ENCODE peak calls at places on chromosomes 7 and 10, in six cellular contexts. O, I, T, W, B and J are unnamed samples.

GRCh38 chr7:121479466-121479865 is 83.4 kb upstream of the FAM3C start:
- DNase-seq in O (no peak), I (no peak), T (peak), W (no peak), B (no peak), J (no peak)

GRCh38 chr7:76211216-76211615 is 9.5 kb downstream of the SRRM3 start:
- DNase-seq in O (no peak), I (no peak), T (no peak), W (no peak), B (no peak), J (no peak)

GRCh38 chr7:28955723-28956607 is 2.2 kb downstream of the TRIL start:
- DNase-seq in O (peak), I (no peak), T (peak), W (no peak), B (no peak), J (peak)

GRCh38 chr7:2873686-2874551 is 29.8 kb upstream of the GNA12 start:
- DNase-seq in O (peak), I (peak), T (peak), W (peak), B (peak), J (peak)

GRCh38 chr10:88687853-88688467 is 18.1 kb upstream of the LIPK start:
- DNase-seq in O (no peak), I (no peak), T (peak), W (peak), B (no peak), J (peak)

GRCh38 chr10:3251172-3251571 is 78.6 kb upstream of the PITRM1 start:
- DNase-seq in O (no peak), I (no peak), T (no peak), W (no peak), B (no peak), J (no peak)

GRCh38 chr10:79298403-79299244 is 48.6 kb upstream of the PPIF start:
- DNase-seq in O (peak), I (peak), T (peak), W (peak), B (peak), J (peak)

GRCh38 chr7:49001610-49002033 is 77.3 kb downstream of the CDC14C start:
- DNase-seq in O (peak), I (peak), T (peak), W (peak), B (no peak), J (no peak)

GRCh38 chr7:114784756-114785155 is 137.1 kb upstream of the MDFIC start:
- DNase-seq in O (peak), I (no peak), T (no peak), W (no peak), B (no peak), J (no peak)

GRCh38 chr10:101438881-101439391 is 85.0 kb downstream of the BTRC start:
- DNase-seq in O (no peak), I (no peak), T (no peak), W (no peak), B (no peak), J (peak)

GRCh38 chr10:7606977-7607404 is 59.8 kb downstream of the ITIH5 start:
- DNase-seq in O (no peak), I (no peak), T (peak), W (peak), B (no peak), J (no peak)

GRCh38 chr10:112554263-112554662 is 107.2 kb downstream of the VTI1A start:
- DNase-seq in O (no peak), I (no peak), T (no peak), W (no peak), B (no peak), J (no peak)

GRCh38 chr7:151186640-151187408 is at the start of gene ASB10:
- DNase-seq in O (no peak), I (no peak), T (no peak), W (no peak), B (no peak), J (no peak)

GRCh38 chr10:45444976-45445898 is 71.2 kb downstream of the ALOX5 start:
- DNase-seq in O (no peak), I (no peak), T (no peak), W (no peak), B (no peak), J (no peak)

GRCh38 chr7:46953008-46953407 is 628.9 kb downstream of the TNS3 start:
- DNase-seq in O (no peak), I (no peak), T (no peak), W (no peak), B (no peak), J (no peak)

GRCh38 chr10:43843331-43844101 is 194.8 kb upstream of the ZNF32 start:
- DNase-seq in O (no peak), I (no peak), T (peak), W (peak), B (peak), J (peak)

GRCh38 chr10:17950726-17951125 is 992 bp upstream of the SLC39A12 start:
- DNase-seq in O (no peak), I (no peak), T (no peak), W (no peak), B (no peak), J (no peak)
- TF ChIP-seq CTCF in O (no peak), I (no peak), T (no peak), W (no peak), B (no peak), J (no peak)

GRCh38 chr7:20932785-20933184 is 146.1 kb upstream of the SP8 start:
- DNase-seq in O (peak), I (no peak), T (no peak), W (no peak), B (no peak), J (no peak)

GRCh38 chr7:20929199-20929598 is 142.5 kb upstream of the SP8 start:
- DNase-seq in O (no peak), I (no peak), T (no peak), W (no peak), B (no peak), J (no peak)

GRCh38 chr7:20928022-20928421 is 141.3 kb upstream of the SP8 start:
- DNase-seq in O (no peak), I (no peak), T (no peak), W (no peak), B (no peak), J (no peak)

GRCh38 chr7:20931739-20932138 is 145.1 kb upstream of the SP8 start:
- DNase-seq in O (no peak), I (no peak), T (no peak), W (no peak), B (no peak), J (no peak)
- H3K4me3 ChIP-seq in O (no peak), I (no peak), T (no peak), W (no peak), B (no peak), J (no peak)

GRCh38 chr7:85204061-85204460 is 17.2 kb upstream of the SEMA3D start:
- DNase-seq in O (no peak), I (no peak), T (no peak), W (no peak), B (no peak), J (no peak)
- TF ChIP-seq CTCF in O (no peak), I (no peak), T (no peak), W (no peak), B (no peak), J (no peak)

DNA sequence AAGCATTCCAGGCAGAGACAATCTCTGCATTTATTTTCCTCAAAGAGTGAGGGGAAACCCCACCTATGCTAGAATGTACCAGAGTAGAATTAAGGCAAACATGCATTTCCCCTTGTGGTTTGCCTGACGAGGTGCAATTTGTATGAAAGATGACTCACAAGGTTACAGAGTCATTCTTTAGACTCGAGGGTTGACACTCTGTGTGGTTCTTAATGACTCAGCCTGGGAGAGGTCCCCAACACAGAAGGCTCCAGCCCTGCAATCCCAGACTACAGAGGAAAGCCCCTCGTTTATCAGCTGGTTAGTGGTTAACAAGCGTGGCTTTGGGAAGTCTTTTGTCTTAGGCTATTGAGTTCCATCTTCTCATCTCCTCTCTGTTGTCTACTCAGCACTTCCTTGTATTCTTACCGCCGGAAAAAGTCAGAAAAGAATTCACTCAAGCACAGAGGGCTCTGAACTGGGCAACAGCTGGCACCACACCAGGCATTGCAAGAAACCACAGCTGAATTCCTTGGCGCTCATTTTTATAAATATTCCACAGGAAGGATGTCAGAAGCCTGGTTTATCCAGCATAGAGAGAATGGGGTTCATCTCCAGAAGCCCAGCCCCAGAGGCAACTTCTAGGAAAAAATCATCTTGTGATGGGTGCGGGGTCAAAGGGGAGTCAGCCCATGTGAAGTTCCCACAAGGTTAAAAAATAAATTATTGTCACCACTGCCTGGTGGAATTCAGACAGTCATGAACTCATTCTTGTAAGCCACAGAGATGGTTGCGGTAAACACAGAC is 24.4 kb upstream of the SVIL start:
- DNase-seq in O (peak), I (peak), T (peak), W (peak), B (peak), J (peak)
- H3K4me3 ChIP-seq in O (no peak), I (no peak), T (no peak), W (no peak), B (peak), J (no peak)

GRCh38 chr7:142567676-142568075 is 181.6 kb upstream of the PRSS1 start:
- DNase-seq in O (no peak), I (no peak), T (no peak), W (no peak), B (no peak), J (no peak)
- TF ChIP-seq CTCF in O (no peak), I (no peak), T (no peak), W (no peak), B (no peak), J (no peak)

GRCh38 chr7:26944959-26945358 is 80.6 kb upstream of the SKAP2 start:
- DNase-seq in O (no peak), I (no peak), T (no peak), W (no peak), B (no peak), J (no peak)
- H3K4me3 ChIP-seq in O (no peak), I (no peak), T (no peak), W (no peak), B (no peak), J (no peak)

GRCh38 chr7:80135306-80136104 is 874 bp downstream of the GNAI1 start:
- DNase-seq in O (peak), I (no peak), T (peak), W (peak), B (no peak), J (peak)

GRCh38 chr7:80134105-80134535 is 511 bp upstream of the GNAI1 start:
- DNase-seq in O (no peak), I (no peak), T (no peak), W (no peak), B (peak), J (no peak)

GRCh38 chr7:80133361-80134104 is 1.1 kb upstream of the GNAI1 start:
- DNase-seq in O (peak), I (no peak), T (no peak), W (peak), B (no peak), J (no peak)

GRCh38 chr7:80136276-80137045 is 1.8 kb downstream of the GNAI1 start:
- DNase-seq in O (peak), I (no peak), T (peak), W (peak), B (no peak), J (peak)

DNA sequence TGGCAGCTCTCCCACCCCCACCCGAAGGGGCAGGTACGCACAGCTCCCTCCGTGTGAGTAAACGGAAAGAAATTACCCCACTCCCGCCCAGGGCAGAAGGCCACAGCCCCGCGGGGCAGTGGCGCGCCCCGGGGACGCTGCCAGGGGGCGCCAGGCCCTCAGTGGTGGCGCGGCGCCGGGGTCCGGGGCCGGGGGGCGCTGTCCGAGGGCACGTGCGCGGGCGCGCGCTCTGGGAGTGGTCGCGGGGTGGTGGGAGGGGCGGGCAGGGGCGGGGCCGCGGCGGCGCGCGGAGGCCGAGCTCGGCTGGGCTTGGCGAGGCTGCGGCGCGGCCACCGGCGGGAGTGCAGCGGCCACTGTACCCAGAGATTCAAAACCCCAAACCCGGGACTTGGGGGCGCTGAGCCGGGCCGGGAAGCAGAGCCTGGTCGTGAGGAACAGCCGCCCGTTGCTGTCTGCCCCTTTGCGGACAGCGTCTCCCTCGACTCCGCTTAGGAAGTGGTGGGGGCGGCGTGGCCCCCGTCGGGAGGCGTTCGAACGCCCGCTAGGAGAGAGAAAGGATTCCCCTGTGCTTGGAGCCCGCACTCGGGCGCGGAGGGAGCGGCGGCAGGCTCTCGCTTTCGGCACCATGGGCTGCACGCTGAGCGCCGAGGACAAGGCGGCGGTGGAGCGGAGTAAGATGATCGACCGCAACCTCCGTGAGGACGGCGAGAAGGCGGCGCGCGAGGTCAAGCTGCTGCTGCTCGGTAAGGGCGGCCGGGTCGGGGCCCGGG is at the start of gene GNAI1:
- DNase-seq in O (peak), I (peak), T (peak), W (peak), B (no peak), J (peak)
- TF ChIP-seq CTCF in O (peak), I (peak), T (peak), W (no peak), B (peak), J (peak)

GRCh38 chr7:41882271-41882670 is 179.4 kb upstream of the INHBA start:
- DNase-seq in O (no peak), I (no peak), T (no peak), W (no peak), B (no peak), J (no peak)
- H3K4me3 ChIP-seq in O (no peak), I (no peak), T (no peak), W (no peak), B (no peak), J (no peak)

DNA sequence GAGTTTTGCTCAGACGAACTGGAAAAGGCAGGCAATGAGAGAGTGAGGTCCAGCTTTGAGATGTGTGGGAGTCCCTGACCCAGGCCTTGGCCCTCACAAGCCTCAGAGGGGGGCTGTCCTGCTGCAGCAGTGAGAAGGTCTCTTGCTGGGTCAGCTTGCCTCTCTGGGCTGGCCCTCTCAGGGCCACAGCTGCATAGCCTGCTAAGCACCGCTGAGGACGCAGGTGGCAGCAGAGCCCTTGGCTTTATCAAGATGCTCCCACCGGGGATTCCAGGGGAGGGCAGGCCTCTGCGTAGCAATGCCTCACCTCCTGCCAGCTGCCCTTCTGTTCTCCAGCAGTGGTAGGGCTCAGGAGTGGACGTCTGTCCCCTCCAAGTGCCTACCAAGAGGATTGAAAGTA is 128.7 kb downstream of the COBL start:
- DNase-seq in O (no peak), I (no peak), T (no peak), W (no peak), B (no peak), J (no peak)
- TF ChIP-seq CTCF in O (no peak), I (peak), T (no peak), W (no peak), B (no peak), J (no peak)